ENCODE peak calls at places on chromosomes 7 and 10, in five cellular contexts. I is cardiac muscle cell, J is ascending aorta, X is cardiac fibroblast, A is mesendoderm. Q is an unnamed sample.

GRCh38 chr7:86925221-86925620 is 134.2 kb downstream of the ELAPOR2 start:
- DNase-seq in I (no peak), J (no peak), X (no peak), A (no peak), Q (no peak)

GRCh38 chr10:30436200-30436599 is 2.2 kb downstream of the MAP3K8 start:
- DNase-seq in I (peak), J (no peak), X (peak), A (peak), Q (no peak)

GRCh38 chr10:24993237-24993958 is 22.6 kb downstream of the ENKUR start:
- DNase-seq in I (no peak), J (no peak), X (no peak), A (no peak), Q (no peak)

GRCh38 chr7:105782391-105783063 is 93.9 kb downstream of the ATXN7L1 start:
- DNase-seq in I (peak), J (no peak), X (peak), A (no peak), Q (no peak)

GRCh38 chr7:134433430-134433829 is 25.5 kb downstream of the AKR1B1 start:
- DNase-seq in I (no peak), J (no peak), X (no peak), A (no peak), Q (no peak)

GRCh38 chr7:381211-382117 is 91.5 kb downstream of the FOXL3 start:
- DNase-seq in I (no peak), J (no peak), X (no peak), A (no peak), Q (no peak)

GRCh38 chr10:69774596-69774995 is 27.1 kb upstream of the COL13A1 start:
- DNase-seq in I (no peak), J (no peak), X (no peak), A (no peak), Q (no peak)

GRCh38 chr7:151814400-151814914 is 62.5 kb downstream of the PRKAG2 start:
- DNase-seq in I (no peak), J (no peak), X (no peak), A (peak), Q (no peak)

GRCh38 chr10:73646598-73647041 is 5.3 kb upstream of the MYOZ1 start:
- DNase-seq in I (no peak), J (no peak), X (no peak), A (peak), Q (no peak)

GRCh38 chr7:104272767-104273384 is 55.5 kb upstream of the LHFPL3 start:
- DNase-seq in I (peak), J (no peak), X (peak), A (peak), Q (no peak)

GRCh38 chr10:62396864-62397263 is 22.7 kb downstream of the ZNF365 start:
- DNase-seq in I (no peak), J (no peak), X (no peak), A (no peak), Q (no peak)

GRCh38 chr7:4742051-4742573 is 33.3 kb upstream of the AP5Z1 start:
- DNase-seq in I (peak), J (no peak), X (no peak), A (no peak), Q (no peak)

GRCh38 chr7:4738711-4739527 is 36.5 kb upstream of the AP5Z1 start:
- DNase-seq in I (peak), J (no peak), X (peak), A (peak), Q (peak)

GRCh38 chr7:4737300-4737699 is 38.1 kb upstream of the AP5Z1 start:
- DNase-seq in I (no peak), J (no peak), X (no peak), A (no peak), Q (no peak)

GRCh38 chr7:4740796-4741195 is 34.6 kb upstream of the AP5Z1 start:
- DNase-seq in I (no peak), J (no peak), X (no peak), A (no peak), Q (peak)

DNA sequence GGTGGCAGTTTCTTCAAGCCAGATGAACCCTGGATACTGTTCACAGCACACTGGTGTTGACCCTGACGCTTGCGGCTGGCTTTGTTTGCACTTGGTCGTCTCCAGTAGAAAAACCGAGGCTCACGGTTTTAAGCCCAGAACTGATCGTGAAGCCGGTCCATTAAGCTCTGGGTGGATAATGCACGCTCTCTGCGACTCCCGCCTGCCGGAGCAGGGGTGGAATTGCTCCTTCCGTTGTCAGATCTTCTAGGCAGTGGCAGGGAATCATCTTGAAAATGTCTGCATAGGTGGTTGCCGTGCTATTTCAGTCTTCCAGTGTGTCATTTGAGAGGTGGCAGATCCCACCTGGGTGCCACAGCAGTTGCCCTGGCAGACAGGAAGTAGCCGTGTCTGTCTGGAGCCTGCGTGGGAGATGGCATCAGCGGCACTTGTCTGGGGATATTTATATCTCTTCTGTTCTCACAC is 35.9 kb upstream of the AP5Z1 start:
- DNase-seq in I (peak), J (no peak), X (peak), A (peak), Q (peak)
- H3K4me3 ChIP-seq in I (no peak), J (peak), X (no peak), A (no peak), Q (no peak)

GRCh38 chr10:111335826-111336225 is 259.0 kb downstream of the ADRA2A start:
- DNase-seq in I (no peak), J (no peak), X (no peak), A (no peak), Q (no peak)

GRCh38 chr10:111338798-111339197 is 262.0 kb downstream of the ADRA2A start:
- DNase-seq in I (no peak), J (no peak), X (no peak), A (no peak), Q (no peak)

GRCh38 chr10:111338035-111338434 is 261.2 kb downstream of the ADRA2A start:
- DNase-seq in I (no peak), J (no peak), X (no peak), A (no peak), Q (no peak)
- H3K4me3 ChIP-seq in I (no peak), J (no peak), X (no peak), A (no peak), Q (no peak)

GRCh38 chr10:122114156-122114747 is 125.3 kb downstream of the TACC2 start:
- DNase-seq in I (no peak), J (no peak), X (peak), A (no peak), Q (no peak)

GRCh38 chr10:122115874-122116273 is 126.9 kb downstream of the TACC2 start:
- DNase-seq in I (no peak), J (no peak), X (no peak), A (no peak), Q (no peak)

GRCh38 chr10:122112021-122112616 is 123.2 kb downstream of the TACC2 start:
- DNase-seq in I (no peak), J (no peak), X (peak), A (no peak), Q (no peak)

GRCh38 chr10:122112625-122113160 is 123.7 kb downstream of the TACC2 start:
- DNase-seq in I (peak), J (peak), X (peak), A (peak), Q (peak)

DNA sequence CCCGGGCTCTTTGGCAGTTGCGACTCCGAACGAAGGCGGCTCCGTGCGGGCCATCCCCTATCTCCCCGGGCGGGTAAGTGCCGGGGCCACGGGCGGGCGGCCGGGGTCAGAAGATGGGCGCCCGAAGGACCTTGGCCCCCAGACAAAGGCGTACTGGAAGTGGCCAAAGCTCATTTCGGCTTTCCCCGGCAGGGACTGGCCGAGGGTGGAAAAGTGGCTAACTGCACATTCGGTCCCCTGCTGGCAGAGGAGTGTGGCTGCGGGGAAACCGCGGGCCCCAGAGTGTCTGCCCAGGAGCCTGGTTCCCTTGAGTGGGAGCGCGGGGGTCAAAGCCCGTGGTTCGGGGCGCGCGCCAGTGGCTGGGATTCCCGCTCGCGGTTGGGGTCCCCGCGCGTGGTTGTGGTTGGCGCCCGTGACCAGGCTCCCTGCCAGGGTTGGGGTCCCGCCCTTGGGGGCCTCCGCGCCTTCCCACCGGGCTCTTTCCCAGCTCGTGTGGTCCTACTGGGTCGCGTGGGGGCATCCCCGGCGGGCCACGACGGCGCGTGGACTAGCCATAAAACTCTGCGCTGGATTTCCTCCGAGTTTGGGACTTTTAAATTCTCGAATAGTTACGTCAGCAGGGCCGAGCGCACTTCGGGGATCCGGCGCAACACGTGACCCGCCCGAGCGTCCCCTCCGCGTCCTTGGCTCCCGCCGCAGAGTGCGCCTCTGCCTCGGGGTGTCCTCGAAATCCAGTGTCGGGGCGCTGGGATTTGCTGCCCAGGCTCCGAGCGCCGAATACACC is 124.4 kb downstream of the TACC2 start:
- DNase-seq in I (peak), J (peak), X (peak), A (peak), Q (peak)
- H3K4me3 ChIP-seq in I (peak), J (peak), X (peak), A (peak), Q (peak)

GRCh38 chr10:7667262-7668141 is 736 bp upstream of the ITIH5 start:
- DNase-seq in I (no peak), J (no peak), X (no peak), A (peak), Q (no peak)
- H3K4me3 ChIP-seq in I (peak), J (peak), X (no peak), A (peak), Q (peak)

DNA sequence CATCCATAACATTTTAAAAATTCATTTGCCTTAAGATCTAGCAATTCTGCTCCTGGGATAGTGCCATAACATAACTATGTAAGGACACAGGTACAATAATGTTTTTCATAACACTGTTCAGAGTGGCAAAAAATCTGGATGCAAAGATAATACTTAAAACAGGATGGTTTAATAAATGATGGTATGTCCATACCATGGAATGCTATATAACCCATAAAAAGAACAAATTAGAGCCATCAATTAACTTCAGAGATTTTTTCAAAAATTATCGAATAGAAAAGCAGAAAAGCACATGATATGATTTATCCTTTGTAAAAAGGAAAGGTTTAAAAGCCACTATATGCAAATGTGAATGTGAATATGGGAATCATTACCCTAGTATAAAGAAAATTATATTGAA is 193.4 kb upstream of the LRRN3 start:
- DNase-seq in I (no peak), J (no peak), X (no peak), A (no peak), Q (no peak)
- H3K4me3 ChIP-seq in I (no peak), J (no peak), X (no peak), A (no peak), Q (no peak)

GRCh38 chr10:7458554-7458953 is 47.7 kb upstream of the SFMBT2 start:
- DNase-seq in I (peak), J (no peak), X (peak), A (peak), Q (no peak)

GRCh38 chr10:7464703-7465102 is 53.9 kb upstream of the SFMBT2 start:
- DNase-seq in I (no peak), J (no peak), X (no peak), A (no peak), Q (no peak)

GRCh38 chr10:7457478-7458316 is 46.9 kb upstream of the SFMBT2 start:
- DNase-seq in I (peak), J (no peak), X (no peak), A (no peak), Q (no peak)

GRCh38 chr10:7460006-7460405 is 49.2 kb upstream of the SFMBT2 start:
- DNase-seq in I (no peak), J (no peak), X (no peak), A (peak), Q (no peak)
- H3K4me3 ChIP-seq in I (no peak), J (no peak), X (no peak), A (no peak), Q (no peak)

GRCh38 chr7:150515752-150516151 is 1.1 kb downstream of the GIMAP7 start:
- DNase-seq in I (no peak), J (no peak), X (no peak), A (no peak), Q (no peak)
- H3K4me3 ChIP-seq in I (no peak), J (peak), X (no peak), A (no peak), Q (peak)

GRCh38 chr10:122296363-122297120 is 25.4 kb downstream of the BTBD16 start:
- DNase-seq in I (no peak), J (no peak), X (no peak), A (no peak), Q (no peak)

GRCh38 chr10:122299423-122300075 is 28.5 kb downstream of the BTBD16 start:
- DNase-seq in I (no peak), J (no peak), X (no peak), A (no peak), Q (no peak)

GRCh38 chr10:122297583-122297982 is 26.5 kb downstream of the BTBD16 start:
- DNase-seq in I (no peak), J (no peak), X (no peak), A (no peak), Q (no peak)

GRCh38 chr10:122298206-122298597 is 27.1 kb downstream of the BTBD16 start:
- DNase-seq in I (no peak), J (no peak), X (no peak), A (no peak), Q (no peak)

DNA sequence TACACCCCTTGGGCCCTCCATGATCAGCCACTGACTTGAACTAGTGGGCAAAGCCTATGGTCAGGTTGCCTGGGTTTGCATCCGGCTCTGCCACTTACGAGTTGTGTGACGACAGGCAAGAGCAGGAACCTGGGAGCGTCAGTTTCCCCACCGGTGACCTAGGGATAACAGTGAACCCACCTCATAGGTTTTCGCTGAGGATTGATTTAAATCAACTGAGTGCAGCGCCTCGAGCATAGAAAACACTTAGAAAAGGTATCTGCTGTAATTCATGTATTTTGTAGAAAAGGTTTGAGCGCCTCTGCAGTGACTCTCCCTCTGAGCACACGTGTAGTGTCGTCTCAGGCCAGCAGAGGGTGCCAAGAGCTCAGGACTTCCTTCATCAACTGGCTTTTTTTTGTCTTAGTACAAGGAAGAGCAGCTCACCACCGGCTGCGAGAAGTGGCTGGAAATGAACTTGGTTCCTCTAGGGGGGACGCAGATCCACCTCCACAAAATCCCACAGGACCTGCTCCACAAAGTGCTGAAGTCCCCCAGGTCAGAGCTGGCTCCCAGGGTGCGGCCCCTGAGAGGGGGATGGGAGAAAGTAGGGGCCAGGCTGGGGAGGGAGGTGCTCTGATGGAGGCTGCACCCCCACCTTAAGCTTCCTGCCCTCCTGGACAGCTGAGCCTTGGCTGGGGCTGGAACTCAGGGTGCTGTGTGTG is 27.7 kb downstream of the BTBD16 start:
- DNase-seq in I (peak), J (no peak), X (peak), A (peak), Q (peak)
- H3K4me3 ChIP-seq in I (no peak), J (no peak), X (no peak), A (no peak), Q (no peak)

Q was measured in upper lobe of left lung.